ENCODE peak calls at places on chromosomes 3 and 15, in seven cellular contexts. W is cardiac muscle cell, J is tibial artery, S is adrenal gland, E is fibroblast of lung, O is Caco-2, G is testis. I is an unnamed sample.

GRCh38 chr3:133595341-133595740 is 21.9 kb downstream of the CDV3 start:
- DNase-seq in O (no peak), S (no peak), J (no peak), G (no peak), E (no peak), W (no peak), I (peak; percentile 19)

GRCh38 chr3:138371070-138371950 is 22.9 kb downstream of the MRAS start:
- DNase-seq in S (no peak), W (no peak), O (no peak), G (no peak), J (peak; percentile 20), E (no peak), I (no peak)

GRCh38 chr15:100704281-100705055 is 102.1 kb downstream of the ASB7 start:
- DNase-seq in W (no peak), G (no peak), E (peak; percentile 48), J (no peak), O (no peak), S (peak; percentile 6), I (peak; percentile 34)

GRCh38 chr15:62066663-62067447 is at the start of gene C2CD4A:
- DNase-seq in O (peak; percentile 87), G (peak; percentile 60), E (peak; percentile 41), J (peak; percentile 74), W (peak; percentile 66), S (peak; percentile 76), I (peak; percentile 81)

GRCh38 chr3:135516143-135516542 is 449.4 kb upstream of the PPP2R3A start:
- DNase-seq in E (no peak), S (no peak), W (peak; percentile 2), O (no peak), G (no peak), J (no peak), I (no peak)

GRCh38 chr3:56952051-56952450 is 108.4 kb upstream of the SPATA12 start:
- DNase-seq in E (no peak), G (no peak), J (no peak), O (no peak), W (no peak), S (no peak), I (no peak)

GRCh38 chr3:156657862-156658731 is 16.3 kb upstream of the TIPARP start:
- DNase-seq in J (no peak), W (no peak), E (no peak), S (no peak), G (no peak), O (no peak), I (no peak)

GRCh38 chr3:187085933-187086332 is 53.4 kb downstream of the RPL39L start:
- DNase-seq in O (no peak), G (no peak), E (no peak), J (no peak), S (no peak), W (no peak), I (no peak)

GRCh38 chr3:179613807-179614206 is 9.2 kb downstream of the NDUFB5 start:
- DNase-seq in E (peak; percentile 15), J (no peak), W (peak; percentile 66), O (no peak), G (no peak), S (no peak), I (peak; percentile 83)

GRCh38 chr3:108070356-108070755 is 20.5 kb downstream of the CD47 start:
- DNase-seq in E (no peak), G (no peak), J (no peak), O (no peak), W (no peak), S (no peak), I (no peak)

GRCh38 chr3:30263238-30263920 is 343.0 kb upstream of the TGFBR2 start:
- DNase-seq in G (no peak), J (no peak), O (no peak), W (no peak), E (no peak), S (no peak), I (no peak)

GRCh38 chr3:168002786-168003368 is 92.8 kb downstream of the GOLIM4 start:
- DNase-seq in G (no peak), W (peak; percentile 43), S (no peak), E (peak; percentile 59), J (no peak), O (no peak), I (peak; percentile 40)

GRCh38 chr15:47514251-47514652 is 203.1 kb upstream of the SEMA6D start:
- DNase-seq in G (no peak), O (no peak), J (no peak), W (peak; percentile 61), S (no peak), E (peak; percentile 72), I (peak; percentile 64)

GRCh38 chr15:98155356-98155755 is 194.9 kb downstream of the ARRDC4 start:
- DNase-seq in E (peak; percentile 3), W (no peak), O (no peak), S (no peak), J (no peak), G (no peak), I (no peak)

GRCh38 chr3:177567833-177568232 is 370.6 kb upstream of the TBL1XR1 start:
- DNase-seq in W (no peak), E (no peak), G (no peak), J (no peak), S (no peak), O (no peak), I (no peak)

GRCh38 chr3:194305356-194306108 is 45.6 kb downstream of the CPN2 start:
- DNase-seq in S (no peak), G (no peak), W (no peak), E (no peak), J (peak; percentile 46), O (no peak), I (no peak)

GRCh38 chr3:161171639-161172552 is 49.2 kb upstream of the NMD3 start:
- DNase-seq in J (no peak), E (peak; percentile 25), G (no peak), S (no peak), W (peak; percentile 47), O (no peak), I (peak; percentile 50)

GRCh38 chr15:39908186-39908585 is 11.9 kb downstream of the GPR176 start:
- DNase-seq in O (no peak), J (no peak), W (peak; percentile 89), G (no peak), E (peak; percentile 95), S (no peak), I (peak; percentile 82)

GRCh38 chr3:73727117-73727802 is 102.5 kb upstream of the PDZRN3 start:
- DNase-seq in S (peak; percentile 20), O (no peak), J (no peak), W (peak; percentile 94), E (peak; percentile 95), G (no peak), I (no peak)

DNA sequence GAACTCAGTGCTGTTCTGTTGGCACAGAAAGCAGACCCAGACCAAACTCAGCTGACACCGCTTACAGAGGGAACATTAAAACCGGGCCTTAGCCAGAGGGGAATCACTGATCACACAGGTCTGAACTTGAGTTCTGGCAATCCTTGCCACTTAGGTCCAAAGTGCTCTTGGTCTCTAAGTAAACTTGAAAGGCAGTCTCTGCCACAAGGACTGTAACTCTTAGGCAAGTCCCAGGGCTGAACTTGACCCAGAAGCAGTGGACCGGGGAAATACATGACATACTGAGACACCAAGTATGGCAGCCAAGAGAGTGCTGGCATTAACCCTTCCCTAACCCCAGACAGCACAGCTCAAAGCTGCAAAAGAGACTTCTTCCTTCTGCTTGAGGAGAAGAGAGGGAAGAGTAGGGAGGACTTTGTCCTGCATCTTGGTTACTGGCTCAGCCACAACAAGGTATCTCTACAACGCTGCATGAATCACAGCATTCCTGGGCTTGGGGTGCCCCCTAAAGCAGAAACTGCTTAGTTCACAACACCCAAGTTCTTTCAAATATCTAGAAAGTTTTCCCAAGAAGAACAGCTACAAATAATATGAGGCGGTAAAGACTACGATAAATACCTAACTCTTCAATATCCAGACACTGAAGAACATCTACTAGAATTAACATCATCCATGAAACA is 32.5 kb downstream of the NAALADL2 start:
- DNase-seq in J (no peak), S (peak; percentile 57), W (peak; percentile 27), E (peak; percentile 8), O (no peak), G (no peak), I (peak; percentile 21)
- H3K4me1 ChIP-seq in J (no peaks in the 10 kb centered on the region), S (no peaks in the 10 kb centered on the region), W (no peaks in the 10 kb centered on the region), E (peaks cover 4% of the 10 kb centered on the region), O (no peaks in the 10 kb centered on the region), G (no peaks in the 10 kb centered on the region), I (no peaks in the 10 kb centered on the region)

DNA sequence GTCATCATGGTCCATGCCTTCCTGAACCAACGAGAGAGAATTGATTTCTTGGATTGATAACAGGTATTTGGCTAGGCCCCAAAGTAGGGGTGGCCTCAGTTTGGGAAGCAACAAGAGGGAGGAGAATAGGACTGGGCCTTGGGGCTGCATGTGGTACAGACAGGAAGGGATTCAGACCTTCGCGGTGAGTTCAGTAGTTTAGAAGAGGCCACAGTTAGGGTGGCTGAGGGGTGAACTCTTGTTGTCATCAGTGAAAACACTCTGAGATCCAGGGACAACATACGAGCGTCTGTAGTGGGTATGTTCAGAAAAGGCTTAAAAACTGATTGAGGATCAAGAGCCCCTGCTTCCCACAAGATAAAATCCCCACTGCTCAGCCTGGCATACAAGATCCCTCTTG is 220.9 kb upstream of the TLE3 start:
- DNase-seq in G (no peak), W (no peak), O (no peak), J (no peak), E (no peak), S (no peak), I (no peak)
- H3K4me1 ChIP-seq in G (peaks cover 14% of the 10 kb centered on the region), W (no peaks in the 10 kb centered on the region), O (peaks cover 16% of the 10 kb centered on the region), J (peaks cover 34% of the 10 kb centered on the region), E (peaks cover 37% of the 10 kb centered on the region), S (peaks cover 4% of the 10 kb centered on the region), I (no peaks in the 10 kb centered on the region)

DNA sequence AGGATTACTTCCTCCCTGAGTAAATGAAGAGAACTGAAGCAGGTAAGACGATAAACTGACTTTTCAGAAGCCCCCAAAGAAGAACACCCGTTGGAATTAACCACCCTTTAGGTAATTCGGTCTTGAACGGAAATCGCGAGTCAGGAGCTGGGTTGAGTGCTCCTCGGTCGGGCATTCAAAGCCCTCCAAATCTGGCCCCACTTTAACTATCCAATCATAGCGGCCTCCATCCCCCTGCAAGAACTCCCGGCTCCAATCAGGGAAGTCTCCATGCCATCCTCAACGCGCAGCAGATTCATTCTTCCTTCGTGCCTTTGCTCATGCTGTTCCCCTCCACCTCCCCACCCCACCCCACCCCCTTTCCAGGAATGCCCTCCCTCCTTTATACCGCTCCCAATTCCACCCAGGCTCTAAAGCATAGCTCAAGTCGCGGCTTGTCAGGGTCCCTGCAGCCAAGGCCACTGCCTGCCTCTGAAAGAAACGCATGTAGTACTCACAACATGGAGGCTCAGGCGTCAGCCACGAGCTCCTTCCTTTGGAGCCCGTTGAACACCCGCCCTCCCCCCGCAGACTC is 645 bp upstream of the RFX7 start:
- DNase-seq in E (peak; percentile 77), W (peak; percentile 82), G (peak; percentile 77), J (peak; percentile 67), S (peak; percentile 76), O (peak; percentile 56), I (peak; percentile 65)
- H3K4me1 ChIP-seq in E (peaks cover 5% of the 10 kb centered on the region), W (peaks cover 38% of the 10 kb centered on the region), G (peaks cover 17% of the 10 kb centered on the region), J (peaks cover 31% of the 10 kb centered on the region), S (peaks cover 14% of the 10 kb centered on the region), O (peaks cover 29% of the 10 kb centered on the region), I (peaks cover 27% of the 10 kb centered on the region)

DNA sequence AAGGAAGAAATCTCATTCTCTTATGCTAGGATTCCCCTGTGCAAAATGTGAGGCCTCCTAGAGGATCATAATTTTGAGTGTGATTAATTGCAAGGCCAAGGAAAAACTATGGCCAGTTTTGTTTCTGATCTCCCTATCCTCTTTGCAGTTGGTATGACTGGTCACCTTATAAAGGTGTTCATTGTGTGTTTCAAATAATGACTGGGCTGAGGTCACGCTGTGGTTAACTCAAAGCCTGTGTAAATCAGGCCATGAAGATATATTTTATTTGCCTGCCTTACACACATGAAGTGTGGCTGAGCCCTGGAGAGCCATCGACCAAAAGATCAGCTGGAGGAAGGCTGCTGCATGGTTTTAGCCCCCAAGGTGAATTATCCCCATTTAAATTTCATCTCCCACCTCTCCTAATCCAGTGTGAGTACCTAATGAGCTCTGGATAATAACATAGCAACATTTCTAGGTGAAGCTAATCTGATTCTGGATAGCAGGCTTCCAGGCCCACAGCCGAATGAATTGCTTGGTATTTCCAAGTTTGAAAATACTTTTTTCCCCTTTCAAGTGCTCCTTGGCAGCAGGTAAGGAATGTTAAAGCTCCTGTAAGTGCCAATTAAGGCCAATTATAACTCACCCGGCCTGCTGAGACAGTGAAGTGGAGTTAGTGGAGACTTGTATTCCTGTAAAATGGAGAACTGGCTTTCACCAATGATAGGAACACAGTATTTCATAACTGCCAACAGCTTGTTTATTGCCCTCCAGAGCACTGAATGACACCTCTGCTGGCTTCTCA is 52.3 kb upstream of the SCAANT1 start:
- DNase-seq in J (no peak), S (no peak), G (no peak), O (no peak), W (no peak), E (no peak), I (no peak)
- H3K4me1 ChIP-seq in J (peaks cover 51% of the 10 kb centered on the region), S (peaks cover 12% of the 10 kb centered on the region), G (peaks cover 7% of the 10 kb centered on the region), O (peaks cover 38% of the 10 kb centered on the region), W (peaks cover 28% of the 10 kb centered on the region), E (peaks cover 24% of the 10 kb centered on the region), I (peaks cover 24% of the 10 kb centered on the region)

I was measured in endothelial cell of umbilical vein.